ENCODE peak calls at places on chromosomes 3 and 15, in five cellular contexts. One of them, this sample, is unnamed.

GRCh38 chr3:31412832-31413231 is 119.9 kb upstream of the STT3B start:
- DNase-seq in Caki2: no peak
- DNase-seq in RKO: peak; percentile 20
- DNase-seq in activated CD4-positive, alpha-beta memory T cell treated with anti-CD3 and anti-CD28 coated beads for 36 hours: no peak
- DNase-seq in posterior cingulate gyrus: no peak
- DNase-seq in this sample: no peak

GRCh38 chr3:9250236-9250635 is 790 bp upstream of the SRGAP3 start:
- DNase-seq in Caki2: no peak
- DNase-seq in RKO: no peak
- DNase-seq in activated CD4-positive, alpha-beta memory T cell treated with anti-CD3 and anti-CD28 coated beads for 36 hours: no peak
- DNase-seq in posterior cingulate gyrus: no peak
- DNase-seq in this sample: no peak

GRCh38 chr15:48516125-48516524 is 129.4 kb downstream of the FBN1 start:
- DNase-seq in Caki2: no peak
- DNase-seq in RKO: no peak
- DNase-seq in activated CD4-positive, alpha-beta memory T cell treated with anti-CD3 and anti-CD28 coated beads for 36 hours: no peak
- DNase-seq in posterior cingulate gyrus: no peak
- DNase-seq in this sample: no peak

GRCh38 chr3:197487911-197488391 is 67.8 kb downstream of the BDH1 start:
- DNase-seq in Caki2: peak; percentile 92
- DNase-seq in RKO: peak; percentile 73
- DNase-seq in activated CD4-positive, alpha-beta memory T cell treated with anti-CD3 and anti-CD28 coated beads for 36 hours: no peak
- DNase-seq in posterior cingulate gyrus: no peak
- DNase-seq in this sample: no peak

GRCh38 chr15:91855684-91856553 is 2.4 kb downstream of the SLCO3A1 start:
- DNase-seq in Caki2: peak; percentile 77
- DNase-seq in RKO: peak; percentile 16
- DNase-seq in activated CD4-positive, alpha-beta memory T cell treated with anti-CD3 and anti-CD28 coated beads for 36 hours: peak; percentile 58
- DNase-seq in posterior cingulate gyrus: no peak
- DNase-seq in this sample: no peak

GRCh38 chr3:110944782-110945181 is 126.8 kb upstream of the NECTIN3 start:
- DNase-seq in Caki2: no peak
- DNase-seq in RKO: no peak
- DNase-seq in activated CD4-positive, alpha-beta memory T cell treated with anti-CD3 and anti-CD28 coated beads for 36 hours: no peak
- DNase-seq in posterior cingulate gyrus: no peak
- DNase-seq in this sample: no peak

GRCh38 chr3:72597043-72597442 is 251.2 kb downstream of the SHQ1 start:
- DNase-seq in Caki2: no peak
- DNase-seq in RKO: no peak
- DNase-seq in activated CD4-positive, alpha-beta memory T cell treated with anti-CD3 and anti-CD28 coated beads for 36 hours: no peak
- DNase-seq in posterior cingulate gyrus: no peak
- DNase-seq in this sample: no peak

GRCh38 chr3:12933901-12934300 is 92.5 kb upstream of the RPL32 start:
- DNase-seq in Caki2: no peak
- DNase-seq in RKO: no peak
- DNase-seq in activated CD4-positive, alpha-beta memory T cell treated with anti-CD3 and anti-CD28 coated beads for 36 hours: no peak
- DNase-seq in posterior cingulate gyrus: no peak
- DNase-seq in this sample: no peak

GRCh38 chr3:98770261-98771039 is 7.3 kb downstream of the ST3GAL6 start:
- DNase-seq in Caki2: no peak
- DNase-seq in RKO: no peak
- DNase-seq in activated CD4-positive, alpha-beta memory T cell treated with anti-CD3 and anti-CD28 coated beads for 36 hours: peak; percentile 9
- DNase-seq in posterior cingulate gyrus: peak; percentile 37
- DNase-seq in this sample: peak; percentile 30

GRCh38 chr3:169299129-169299528 is 364.4 kb downstream of the MECOM start:
- DNase-seq in Caki2: no peak
- DNase-seq in RKO: no peak
- DNase-seq in activated CD4-positive, alpha-beta memory T cell treated with anti-CD3 and anti-CD28 coated beads for 36 hours: no peak
- DNase-seq in posterior cingulate gyrus: no peak
- DNase-seq in this sample: no peak

GRCh38 chr15:29638781-29639180 is 183.5 kb downstream of the TJP1 start:
- DNase-seq in Caki2: no peak
- DNase-seq in RKO: no peak
- DNase-seq in activated CD4-positive, alpha-beta memory T cell treated with anti-CD3 and anti-CD28 coated beads for 36 hours: no peak
- DNase-seq in posterior cingulate gyrus: no peak
- DNase-seq in this sample: no peak

GRCh38 chr3:161558256-161558655 is 61.6 kb downstream of the OTOL1 start:
- DNase-seq in Caki2: no peak
- DNase-seq in RKO: no peak
- DNase-seq in activated CD4-positive, alpha-beta memory T cell treated with anti-CD3 and anti-CD28 coated beads for 36 hours: no peak
- DNase-seq in posterior cingulate gyrus: no peak
- DNase-seq in this sample: no peak

GRCh38 chr15:48332642-48333034 is 1.4 kb downstream of the DUT start:
- DNase-seq in Caki2: no peak
- DNase-seq in RKO: no peak
- DNase-seq in activated CD4-positive, alpha-beta memory T cell treated with anti-CD3 and anti-CD28 coated beads for 36 hours: peak; percentile 37
- DNase-seq in posterior cingulate gyrus: no peak
- DNase-seq in this sample: no peak

GRCh38 chr3:30696901-30697300 is 90.5 kb downstream of the TGFBR2 start:
- DNase-seq in Caki2: no peak
- DNase-seq in RKO: no peak
- DNase-seq in activated CD4-positive, alpha-beta memory T cell treated with anti-CD3 and anti-CD28 coated beads for 36 hours: no peak
- DNase-seq in posterior cingulate gyrus: no peak
- DNase-seq in this sample: no peak

GRCh38 chr3:30578479-30578878 is 27.9 kb upstream of the TGFBR2 start:
- DNase-seq in Caki2: peak; percentile 94
- DNase-seq in RKO: no peak
- DNase-seq in activated CD4-positive, alpha-beta memory T cell treated with anti-CD3 and anti-CD28 coated beads for 36 hours: no peak
- DNase-seq in posterior cingulate gyrus: no peak
- DNase-seq in this sample: no peak

GRCh38 chr3:60584250-60584649 is 667.0 kb downstream of the FHIT start:
- DNase-seq in Caki2: no peak
- DNase-seq in RKO: no peak
- DNase-seq in activated CD4-positive, alpha-beta memory T cell treated with anti-CD3 and anti-CD28 coated beads for 36 hours: no peak
- DNase-seq in posterior cingulate gyrus: no peak
- DNase-seq in this sample: no peak

GRCh38 chr3:121064121-121064520 is 156.1 kb downstream of the STXBP5L start:
- DNase-seq in Caki2: peak; percentile 6
- DNase-seq in RKO: no peak
- DNase-seq in activated CD4-positive, alpha-beta memory T cell treated with anti-CD3 and anti-CD28 coated beads for 36 hours: no peak
- DNase-seq in posterior cingulate gyrus: no peak
- DNase-seq in this sample: no peak